ENCODE peak calls at places on chromosomes 4 and X, in eight cellular contexts. C is memory B cell, N is G401, R is NCI-H1417, I is activated T-cell treated with anti-CD3 and anti-CD28 coated beads for 48 hours, W is NCI-H748 treated with DMSO at 0.1 percent for 48 hours, O is pancreas, M is fibroblast of the aortic adventitia. D is an unnamed sample.

GRCh38 chr4:151324449-151325319 is 721 bp downstream of the SH3D19 start:
- DNase-seq in C (no peak), N (peak; percentile 61), R (no peak), I (no peak), W (peak; percentile 34), O (peak; percentile 76), M (peak; percentile 38), D (peak; percentile 30)

GRCh38 chrX:103742339-103742738 is 31.6 kb downstream of the TMEM31 start:
- DNase-seq in C (no peak), N (no peak), R (no peak), I (no peak), W (no peak), O (no peak), M (no peak), D (no peak)

GRCh38 chrX:49266536-49267445 is 2.3 kb upstream of the FOXP3 start:
- DNase-seq in C (no peak), N (no peak), R (no peak), I (no peak), W (no peak), O (peak; percentile 23), M (no peak), D (no peak)

GRCh38 chr4:111064342-111064993 is 441.6 kb upstream of the PITX2 start:
- DNase-seq in C (no peak), N (no peak), R (no peak), I (no peak), W (no peak), O (no peak), M (peak; percentile 55), D (peak; percentile 14)

GRCh38 chr4:858136-858535 is 32.2 kb upstream of the CPLX1 start:
- DNase-seq in C (no peak), N (no peak), R (no peak), I (no peak), W (no peak), O (no peak), M (no peak), D (no peak)

GRCh38 chr4:121145430-121145829 is 18.7 kb downstream of the TNIP3 start:
- DNase-seq in C (no peak), N (no peak), R (no peak), I (no peak), W (no peak), O (no peak), M (no peak), D (no peak)

GRCh38 chr4:17595471-17596005 is 18.5 kb downstream of the LAP3 start:
- DNase-seq in C (peak; percentile 47), N (no peak), R (no peak), I (no peak), W (no peak), O (no peak), M (no peak), D (no peak)

GRCh38 chr4:89215736-89216135 is 91.9 kb downstream of the GPRIN3 start:
- DNase-seq in C (no peak), N (peak; percentile 85), R (no peak), I (no peak), W (no peak), O (no peak), M (no peak), D (no peak)

GRCh38 chr4:56768772-56769171 is 52.7 kb downstream of the SPINK2 start:
- DNase-seq in C (no peak), N (no peak), R (no peak), I (no peak), W (no peak), O (no peak), M (no peak), D (no peak)

GRCh38 chr4:81845273-81845672 is 373.6 kb upstream of the RASGEF1B start:
- DNase-seq in C (no peak), N (no peak), R (no peak), I (no peak), W (no peak), O (no peak), M (peak; percentile 1), D (no peak)

GRCh38 chrX:110108381-110108796 is 105.5 kb downstream of the TMEM164 start:
- DNase-seq in C (no peak), N (no peak), R (peak; percentile 30), I (no peak), W (no peak), O (no peak), M (peak; percentile 29), D (peak; percentile 79)

GRCh38 chrX:135740683-135741149 is 27.3 kb downstream of the CT45A3 start:
- DNase-seq in C (no peak), N (peak; percentile 13), R (no peak), I (peak; percentile 52), W (no peak), O (peak; percentile 56), M (no peak), D (no peak)

GRCh38 chrX:11944486-11944885 is 186.4 kb downstream of the MSL3 start:
- DNase-seq in C (no peak), N (no peak), R (peak; percentile 45), I (no peak), W (peak; percentile 37), O (no peak), M (peak; percentile 49), D (peak; percentile 77)

GRCh38 chr4:59664771-59665170 is 1535.4 kb upstream of the ADGRL3 start:
- DNase-seq in C (no peak), N (no peak), R (no peak), I (no peak), W (no peak), O (no peak), M (no peak), D (no peak)